ENCODE peak calls at places on chromosomes 4 and X, in nine cellular contexts. M, T, U, Q, W, G, F, R and P are unnamed samples.

GRCh38 chrX:97563531-97564133 is 679.9 kb downstream of the RPA4 start:
- DNase-seq in M (peak), T (peak), U (peak), Q (peak), W (peak), G (peak), F (no peak), R (peak), P (no peak)

GRCh38 chr4:25859429-25860148 is 3.2 kb downstream of the SEL1L3 start:
- DNase-seq in M (no peak), T (no peak), U (no peak), Q (peak), W (no peak), G (no peak), F (no peak), R (no peak), P (no peak)

GRCh38 chr4:180060159-180060889 is 2182.9 kb upstream of the TENM3 start:
- DNase-seq in M (peak), T (no peak), U (no peak), Q (peak), W (no peak), G (no peak), F (no peak), R (no peak), P (no peak)

GRCh38 chr4:78242071-78242470 is 184.9 kb downstream of the FRAS1 start:
- DNase-seq in M (no peak), T (no peak), U (no peak), Q (no peak), W (no peak), G (no peak), F (no peak), R (no peak), P (no peak)

GRCh38 chrX:70338290-70338689 is 48.4 kb downstream of the KIF4A start:
- DNase-seq in M (no peak), T (no peak), U (no peak), Q (peak), W (no peak), G (no peak), F (no peak), R (no peak), P (no peak)

GRCh38 chr4:84498203-84499026 is 677 bp downstream of the NKX6-1 start:
- DNase-seq in M (peak), T (no peak), U (no peak), Q (peak), W (peak), G (no peak), F (no peak), R (no peak), P (no peak)

GRCh38 chr4:1230971-1231636 is 17.8 kb downstream of the CTBP1 start:
- DNase-seq in M (no peak), T (no peak), U (no peak), Q (no peak), W (no peak), G (no peak), F (no peak), R (no peak), P (no peak)

GRCh38 chrX:53831662-53832635 is 145.4 kb upstream of the HUWE1 start:
- DNase-seq in M (peak), T (peak), U (no peak), Q (peak), W (no peak), G (no peak), F (no peak), R (peak), P (no peak)

GRCh38 chrX:117839544-117839943 is 277.1 kb downstream of the KLHL13 start:
- DNase-seq in M (no peak), T (no peak), U (no peak), Q (no peak), W (no peak), G (no peak), F (no peak), R (no peak), P (no peak)

GRCh38 chr4:110617095-110617494 is 5.8 kb downstream of the PITX2 start:
- DNase-seq in M (no peak), T (no peak), U (no peak), Q (no peak), W (no peak), G (no peak), F (no peak), R (no peak), P (no peak)

GRCh38 chr4:138834029-138834428 is 181.6 kb upstream of the NOCT start:
- DNase-seq in M (no peak), T (no peak), U (no peak), Q (no peak), W (no peak), G (no peak), F (no peak), R (no peak), P (no peak)

DNA sequence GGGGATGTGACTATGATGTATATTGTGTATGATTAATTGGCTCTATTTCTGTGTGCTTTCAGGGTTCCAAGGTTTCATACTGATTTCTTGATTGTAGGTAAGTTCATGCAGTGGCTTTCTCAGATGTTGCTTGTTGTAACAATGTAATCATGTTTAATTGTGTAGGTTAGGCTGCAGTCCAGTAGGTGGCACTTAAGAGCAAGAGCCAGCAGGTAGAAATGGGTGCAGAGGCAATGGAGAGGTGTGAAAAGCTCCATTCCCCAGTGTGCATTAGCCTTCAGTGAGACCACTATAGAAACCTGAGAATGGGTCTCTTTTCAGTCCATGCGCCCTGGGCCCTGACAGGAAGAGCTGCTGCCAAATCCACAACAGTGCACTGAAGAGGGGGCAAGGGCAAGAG is 28.2 kb downstream of the DCAF12L2 start:
- DNase-seq in M (no peak), T (no peak), U (no peak), Q (peak), W (no peak), G (no peak), F (no peak), R (no peak), P (no peak)
- TF ChIP-seq CTCF in M (no peak), T (no peak), U (no peak), Q (peak), W (no peak), G (no peak), F (no peak), R (no peak), P (peak)

GRCh38 chr4:128810331-128810870 is 901 bp downstream of the JADE1 start:
- DNase-seq in M (peak), T (peak), U (peak), Q (peak), W (peak), G (peak), F (no peak), R (peak), P (no peak)

GRCh38 chr4:128812360-128812958 is 3.0 kb downstream of the JADE1 start:
- DNase-seq in M (peak), T (peak), U (peak), Q (peak), W (no peak), G (no peak), F (peak), R (peak), P (no peak)

GRCh38 chr4:128810871-128811570 is 1.5 kb downstream of the JADE1 start:
- DNase-seq in M (peak), T (peak), U (peak), Q (peak), W (peak), G (peak), F (peak), R (peak), P (peak)

GRCh38 chr4:128811571-128812359 is 2.3 kb downstream of the JADE1 start:
- DNase-seq in M (peak), T (peak), U (peak), Q (peak), W (peak), G (peak), F (peak), R (peak), P (peak)

DNA sequence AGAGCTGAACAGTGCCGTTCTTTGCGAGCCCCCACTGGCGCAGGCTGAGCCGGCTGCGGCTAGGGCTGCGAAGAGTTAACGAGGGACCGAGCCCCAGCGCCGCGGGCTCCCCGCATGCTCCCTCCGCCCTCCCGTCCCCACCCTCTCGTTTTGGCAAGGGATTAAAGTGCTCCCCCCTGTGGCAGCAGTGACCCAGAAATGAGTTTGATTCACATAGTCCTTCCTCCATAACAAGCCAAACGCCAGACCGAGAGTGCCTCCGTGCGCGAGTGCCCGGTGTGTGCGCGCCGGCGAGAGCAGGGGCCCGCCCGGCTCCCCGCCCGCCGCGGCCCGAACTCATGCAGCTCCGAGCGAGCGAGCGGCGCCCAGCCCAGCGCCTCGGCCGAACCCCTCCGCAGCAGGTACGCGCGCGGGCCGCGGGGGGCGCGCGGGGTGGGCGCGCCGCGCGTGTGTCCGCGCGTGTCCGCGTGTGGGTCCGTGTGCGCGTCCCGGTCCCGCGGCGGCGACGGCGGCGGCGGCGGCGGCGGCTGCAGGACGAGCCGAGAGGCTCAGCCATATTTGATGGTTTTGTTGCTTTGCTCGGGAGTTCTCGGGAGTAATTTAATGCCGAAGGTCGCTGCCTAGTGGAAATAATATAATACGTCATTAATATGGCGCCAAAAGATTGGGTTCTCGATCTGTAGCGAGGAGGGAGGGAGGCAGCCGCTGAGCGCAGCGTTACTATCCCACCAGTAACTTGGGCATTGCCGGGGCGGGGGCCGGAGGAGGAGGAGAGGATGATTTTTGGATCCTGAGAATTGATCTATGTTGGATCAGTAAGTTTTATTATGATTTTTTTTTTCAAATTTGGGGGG is at the start of gene JADE1:
- DNase-seq in M (peak), T (peak), U (peak), Q (peak), W (peak), G (peak), F (peak), R (peak), P (peak)
- TF ChIP-seq POLR2A in M (peak), T (peak), U (peak), Q (peak), W (peak), G (peak), F (peak), R (no peak), P (no peak)

GRCh38 chr4:37865450-37865849 is 25.4 kb upstream of the TBC1D1 start:
- DNase-seq in M (no peak), T (no peak), U (no peak), Q (no peak), W (no peak), G (no peak), F (no peak), R (no peak), P (no peak)

GRCh38 chr4:37867102-37867501 is 23.8 kb upstream of the TBC1D1 start:
- DNase-seq in M (no peak), T (no peak), U (no peak), Q (no peak), W (no peak), G (no peak), F (no peak), R (no peak), P (no peak)

GRCh38 chr4:37858877-37859276 is 32.0 kb upstream of the TBC1D1 start:
- DNase-seq in M (no peak), T (no peak), U (no peak), Q (no peak), W (no peak), G (no peak), F (no peak), R (no peak), P (no peak)

GRCh38 chr4:37864786-37865185 is 26.1 kb upstream of the TBC1D1 start:
- DNase-seq in M (no peak), T (no peak), U (no peak), Q (peak), W (no peak), G (no peak), F (no peak), R (peak), P (no peak)
- TF ChIP-seq CTCF in M (no peak), T (no peak), U (no peak), Q (no peak), W (no peak), G (no peak), F (no peak), R (no peak), P (no peak)

DNA sequence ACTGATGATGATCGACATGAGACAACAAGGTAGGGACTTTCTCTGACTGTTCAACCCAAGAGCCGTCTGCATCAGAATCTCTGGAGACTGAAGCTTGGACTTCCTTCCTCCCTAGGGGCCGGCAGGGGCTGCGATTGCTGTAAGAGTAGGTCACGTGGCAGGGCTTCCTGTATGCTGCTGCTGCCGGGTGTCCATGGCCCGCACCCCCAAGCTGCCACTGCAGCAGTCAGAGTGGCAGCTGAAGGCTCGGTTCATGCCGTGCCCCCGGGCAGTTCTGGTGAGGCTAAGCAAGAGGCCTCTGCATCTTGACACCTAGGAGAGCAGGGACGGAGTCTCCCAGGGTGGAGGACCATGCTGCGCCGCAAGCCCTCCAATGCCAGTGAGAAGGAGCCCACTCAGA is at the start of gene SASH3:
- DNase-seq in M (no peak), T (no peak), U (peak), Q (peak), W (no peak), G (no peak), F (peak), R (peak), P (peak)
- TF ChIP-seq POLR2A in M (no peak), T (no peak), U (no peak), Q (peak), W (no peak), G (no peak), F (no peak), R (no peak), P (peak)

GRCh38 chr4:134911941-134912340 is 710.4 kb upstream of the PABPC4L start:
- DNase-seq in M (no peak), T (no peak), U (no peak), Q (no peak), W (no peak), G (no peak), F (no peak), R (no peak), P (no peak)

GRCh38 chr4:134905061-134905460 is 703.5 kb upstream of the PABPC4L start:
- DNase-seq in M (no peak), T (no peak), U (no peak), Q (no peak), W (no peak), G (no peak), F (no peak), R (no peak), P (no peak)

GRCh38 chr4:134906404-134907023 is 704.9 kb upstream of the PABPC4L start:
- DNase-seq in M (no peak), T (no peak), U (no peak), Q (peak), W (no peak), G (no peak), F (no peak), R (no peak), P (no peak)
- TF ChIP-seq CTCF in M (no peak), T (peak), U (no peak), Q (no peak), W (no peak), G (peak), F (no peak), R (no peak), P (no peak)

GRCh38 chr4:38965866-38966265 is 66.3 kb downstream of the TMEM156 start:
- DNase-seq in M (no peak), T (no peak), U (no peak), Q (no peak), W (no peak), G (no peak), F (no peak), R (no peak), P (no peak)

GRCh38 chr4:38967260-38968095 is 64.7 kb downstream of the TMEM156 start:
- DNase-seq in M (peak), T (no peak), U (no peak), Q (no peak), W (no peak), G (no peak), F (no peak), R (no peak), P (no peak)

GRCh38 chr4:38968668-38969067 is 63.5 kb downstream of the TMEM156 start:
- DNase-seq in M (no peak), T (no peak), U (no peak), Q (no peak), W (no peak), G (no peak), F (no peak), R (no peak), P (no peak)

GRCh38 chr4:38964942-38965775 is 67.0 kb downstream of the TMEM156 start:
- DNase-seq in M (no peak), T (no peak), U (no peak), Q (no peak), W (no peak), G (no peak), F (no peak), R (no peak), P (no peak)
- TF ChIP-seq POLR2A in M (no peak), T (no peak), U (no peak), Q (no peak), W (no peak), G (no peak), F (no peak), R (no peak), P (no peak)

GRCh38 chr4:65033899-65034298 is 624.6 kb upstream of the TECRL start:
- DNase-seq in M (no peak), T (no peak), U (no peak), Q (no peak), W (no peak), G (no peak), F (no peak), R (no peak), P (no peak)
- TF ChIP-seq CTCF in M (no peak), T (no peak), U (no peak), Q (no peak), W (no peak), G (no peak), F (peak), R (no peak), P (no peak)

GRCh38 chr4:54806351-54806750 is 148.6 kb downstream of the KIT start:
- DNase-seq in M (no peak), T (no peak), U (no peak), Q (no peak), W (no peak), G (no peak), F (no peak), R (no peak), P (no peak)
- TF ChIP-seq POLR2A in M (no peak), T (no peak), U (no peak), Q (no peak), W (no peak), G (no peak), F (no peak), R (no peak), P (no peak)

GRCh38 chrX:80285131-80285773 is 135.0 kb upstream of the TENT5D start:
- DNase-seq in M (peak), T (peak), U (no peak), Q (peak), W (no peak), G (no peak), F (no peak), R (no peak), P (no peak)

DNA sequence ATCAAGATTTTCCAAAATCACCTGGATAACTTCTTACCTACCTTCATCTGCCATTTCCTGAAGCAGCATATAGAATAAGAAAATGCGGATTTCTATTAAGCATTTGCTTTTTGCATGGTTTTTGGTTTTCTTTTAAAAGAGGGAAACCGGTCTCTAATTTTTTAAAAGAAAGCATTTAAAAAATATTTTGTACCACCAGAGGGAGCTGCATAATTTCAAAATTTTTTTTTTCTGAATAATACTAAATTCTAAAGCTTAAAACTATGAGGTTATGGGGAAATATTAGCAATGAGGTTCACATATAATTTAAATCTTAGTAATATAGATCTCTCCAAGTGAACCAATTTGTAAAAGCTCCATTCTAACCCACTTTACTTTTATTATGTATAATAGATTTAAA is 137.7 kb upstream of the TENT5D start:
- DNase-seq in M (no peak), T (no peak), U (no peak), Q (no peak), W (no peak), G (no peak), F (no peak), R (no peak), P (no peak)
- TF ChIP-seq CTCF in M (peak), T (no peak), U (peak), Q (no peak), W (no peak), G (no peak), F (no peak), R (no peak), P (no peak)